ENCODE peak calls at places on chromosome 17, in four cellular contexts. B is SK-N-MC; A is effector memory CD4-positive, alpha-beta T cell; U is globus pallidus. E is an unnamed sample.

GRCh38 chr17:8997994-8998628 is 23.2 kb upstream of the NTN1 start:
- DNase-seq in B (no peak), A (peak; percentile 59), U (no peak), E (peak; percentile 66)

GRCh38 chr17:78227455-78227916 is 3.9 kb upstream of the TMEM235 start:
- DNase-seq in B (no peak), A (no peak), U (peak; percentile 77), E (no peak)

GRCh38 chr17:62760059-62760887 is 47.8 kb downstream of the MARCHF10 start:
- DNase-seq in B (no peak), A (no peak), U (no peak), E (no peak)

GRCh38 chr17:31216053-31216751 is 80.8 kb downstream of the OMG start:
- DNase-seq in B (peak; percentile 61), A (no peak), U (peak; percentile 50), E (no peak)

GRCh38 chr17:49993423-49994037 is 1.5 kb downstream of the DLX3 start:
- DNase-seq in B (no peak), A (no peak), U (no peak), E (no peak)

GRCh38 chr17:78138204-78139060 is 7.8 kb upstream of the C17orf99 start:
- DNase-seq in B (no peak), A (no peak), U (no peak), E (no peak)

GRCh38 chr17:17044846-17045561 is 2.7 kb downstream of the MPRIP start:
- DNase-seq in B (no peak), A (no peak), U (no peak), E (no peak)

GRCh38 chr17:71085238-71086033 is 916.1 kb downstream of the KCNJ2 start:
- DNase-seq in B (no peak), A (no peak), U (peak; percentile 9), E (no peak)

GRCh38 chr17:71472809-71473789 is 647.7 kb upstream of the SOX9 start:
- DNase-seq in B (peak; percentile 2), A (no peak), U (peak; percentile 41), E (no peak)

GRCh38 chr17:79931517-79932309 is 92.5 kb upstream of the CBX4 start:
- DNase-seq in B (no peak), A (no peak), U (no peak), E (no peak)

GRCh38 chr17:72187544-72187943 is 66.7 kb downstream of the SOX9 start:
- DNase-seq in B (no peak), A (no peak), U (no peak), E (no peak)

GRCh38 chr17:37358830-37359681 is 16.7 kb upstream of the C17orf78 start:
- DNase-seq in B (no peak), A (peak; percentile 90), U (peak; percentile 95), E (peak; percentile 90)

GRCh38 chr17:32807577-32807976 is 69.3 kb downstream of the MYO1D start:
- DNase-seq in B (no peak), A (no peak), U (no peak), E (no peak)

GRCh38 chr17:81908793-81909192 is 2.4 kb downstream of the PCYT2 start:
- DNase-seq in B (no peak), A (no peak), U (no peak), E (no peak)

GRCh38 chr17:74513987-74514631 is 17.2 kb downstream of the CD300LB start:
- DNase-seq in B (peak; percentile 18), A (peak; percentile 49), U (no peak), E (peak; percentile 13)

GRCh38 chr17:76852843-76853242 is 15.4 kb upstream of the MGAT5B start:
- DNase-seq in B (no peak), A (no peak), U (no peak), E (no peak)

GRCh38 chr17:75779250-75779986 is 5.2 kb upstream of the UNK start:
- DNase-seq in B (peak; percentile 100), A (peak; percentile 90), U (peak; percentile 100), E (peak; percentile 85)

GRCh38 chr17:43703630-43704029 is 41.9 kb upstream of the MEOX1 start:
- DNase-seq in B (no peak), A (no peak), U (no peak), E (no peak)

GRCh38 chr17:50276588-50277356 is 2.5 kb downstream of the TMEM92 start:
- DNase-seq in B (no peak), A (no peak), U (no peak), E (no peak)

GRCh38 chr17:79980246-79981043 is 55.2 kb downstream of the TBC1D16 start:
- DNase-seq in B (no peak), A (no peak), U (no peak), E (no peak)

GRCh38 chr17:69485126-69485724 is 70.7 kb downstream of the MAP2K6 start:
- DNase-seq in B (no peak), A (no peak), U (no peak), E (no peak)

GRCh38 chr17:50922107-50922506 is 56.0 kb upstream of the TOB1 start:
- DNase-seq in B (no peak), A (no peak), U (no peak), E (no peak)

GRCh38 chr17:55430531-55431228 is 9.0 kb upstream of the MMD start:
- DNase-seq in B (no peak), A (no peak), U (no peak), E (no peak)

GRCh38 chr17:42132941-42133340 is 10.3 kb downstream of the HSPB9 start:
- DNase-seq in B (no peak), A (no peak), U (peak; percentile 88), E (no peak)

GRCh38 chr17:10217916-10218315 is 19.5 kb upstream of the GAS7 start:
- DNase-seq in B (no peak), A (no peak), U (no peak), E (no peak)

GRCh38 chr17:9016941-9017552 is 4.3 kb upstream of the NTN1 start:
- DNase-seq in B (no peak), A (no peak), U (no peak), E (no peak)

GRCh38 chr17:55607736-55608341 is 96.6 kb upstream of the SMIM36 start:
- DNase-seq in B (no peak), A (no peak), U (no peak), E (no peak)

GRCh38 chr17:64155751-64156544 is 26.0 kb upstream of the ERN1 start:
- DNase-seq in B (no peak), A (no peak), U (peak; percentile 97), E (no peak)

GRCh38 chr17:30113213-30113612 is 3.4 kb upstream of the NSRP1 start:
- DNase-seq in B (no peak), A (no peak), U (no peak), E (no peak)

GRCh38 chr17:61149862-61150362 is 249.7 kb upstream of the TBX2 start:
- DNase-seq in B (no peak), A (no peak), U (no peak), E (no peak)

GRCh38 chr17:44599298-44600175 is 42.3 kb downstream of the FZD2 start:
- DNase-seq in B (no peak), A (no peak), U (peak; percentile 2), E (no peak)

GRCh38 chr17:4136373-4136772 is 6.5 kb downstream of the ZZEF1 start:
- DNase-seq in B (no peak), A (no peak), U (peak; percentile 39), E (no peak)

GRCh38 chr17:14833201-14833773 is 431.8 kb downstream of the PMP22 start:
- DNase-seq in B (no peak), A (no peak), U (no peak), E (no peak)

GRCh38 chr17:27533874-27534815 is 77.9 kb downstream of the KSR1 start:
- DNase-seq in B (no peak), A (no peak), U (no peak), E (no peak)

GRCh38 chr17:28725660-28726395 is at the start of gene TLCD1:
- DNase-seq in B (no peak), A (peak; percentile 62), U (no peak), E (peak; percentile 65)

GRCh38 chr17:81295031-81295677 is at the start of gene SLC38A10:
- DNase-seq in B (no peak), A (peak; percentile 81), U (peak; percentile 83), E (peak; percentile 85)

GRCh38 chr17:6455321-6455705 is 11.1 kb downstream of the PIMREG start:
- DNase-seq in B (no peak), A (no peak), U (no peak), E (peak; percentile 34)

GRCh38 chr17:57375770-57376181 is 119.5 kb downstream of the MSI2 start:
- DNase-seq in B (no peak), A (no peak), U (no peak), E (no peak)

E was measured in T-helper 17 cell.